ENCODE peak calls at places on chromosomes 3 and 15, in five cellular contexts. Q, M, A, S and F are unnamed samples.

GRCh38 chr3:56911363-56911762 is 109.6 kb upstream of the ARHGEF3 start:
- DNase-seq in M (no peak), A (no peak), S (no peak), Q (no peak), F (no peak)

GRCh38 chr3:171255236-171255806 is 204.9 kb downstream of the TNIK start:
- DNase-seq in S (no peak), A (no peak), Q (no peak), M (no peak), F (no peak)

GRCh38 chr15:48466825-48467224 is 135.6 kb downstream of the DUT start:
- DNase-seq in Q (no peak), A (no peak), S (no peak), M (no peak), F (no peak)

GRCh38 chr3:194255252-194256039 is 95.7 kb downstream of the CPN2 start:
- DNase-seq in A (no peak), M (peak), S (peak), Q (no peak), F (peak)

GRCh38 chr15:28921925-28922711 is 36.3 kb downstream of the APBA2 start:
- DNase-seq in A (no peak), S (no peak), Q (no peak), M (no peak), F (no peak)

GRCh38 chr3:122067214-122067550 is 12.0 kb downstream of the CD86 start:
- DNase-seq in A (no peak), M (no peak), Q (no peak), S (peak), F (no peak)

GRCh38 chr15:70401709-70402108 is 304.0 kb upstream of the TLE3 start:
- DNase-seq in S (no peak), Q (no peak), A (no peak), M (no peak), F (no peak)

GRCh38 chr3:193134895-193135294 is 106.1 kb upstream of the PLAAT1 start:
- DNase-seq in M (no peak), Q (no peak), A (no peak), S (no peak), F (no peak)

GRCh38 chr3:124700880-124701684 is 29.2 kb upstream of the UMPS start:
- DNase-seq in M (no peak), A (no peak), S (no peak), Q (no peak), F (no peak)

GRCh38 chr3:39097716-39098472 is 9.5 kb downstream of the GORASP1 start:
- DNase-seq in Q (no peak), M (no peak), A (no peak), S (no peak), F (no peak)

GRCh38 chr15:23854535-23855252 is 167.6 kb upstream of the NDN start:
- DNase-seq in Q (no peak), A (no peak), S (no peak), M (no peak), F (no peak)

GRCh38 chr3:114745322-114746240 is 401.5 kb downstream of the ZBTB20 start:
- DNase-seq in A (no peak), Q (no peak), M (no peak), S (no peak), F (no peak)

GRCh38 chr15:43487271-43487895 is 5.6 kb downstream of the TP53BP1 start:
- DNase-seq in A (no peak), S (no peak), Q (no peak), M (no peak), F (no peak)

GRCh38 chr3:83092521-83093221 is 1331.2 kb upstream of the GBE1 start:
- DNase-seq in M (no peak), A (peak), Q (no peak), S (no peak), F (no peak)

GRCh38 chr15:67100124-67100791 is 34.9 kb downstream of the SMAD3 start:
- DNase-seq in M (no peak), S (no peak), Q (no peak), A (no peak), F (no peak)

GRCh38 chr15:67098768-67099282 is 33.4 kb downstream of the SMAD3 start:
- DNase-seq in M (no peak), A (no peak), Q (no peak), S (no peak), F (peak)

GRCh38 chr15:67103021-67103420 is 37.6 kb downstream of the SMAD3 start:
- DNase-seq in Q (no peak), S (no peak), M (no peak), A (no peak), F (no peak)

GRCh38 chr15:67101981-67102929 is 36.9 kb downstream of the SMAD3 start:
- DNase-seq in S (no peak), Q (no peak), M (no peak), A (no peak), F (no peak)

GRCh38 chr15:67100808-67101581 is 35.6 kb downstream of the SMAD3 start:
- DNase-seq in S (no peak), M (no peak), Q (no peak), A (no peak), F (no peak)
- TF ChIP-seq POLR2A in S (no peak), M (no peak), Q (no peak), A (no peak), F (no peak)

DNA sequence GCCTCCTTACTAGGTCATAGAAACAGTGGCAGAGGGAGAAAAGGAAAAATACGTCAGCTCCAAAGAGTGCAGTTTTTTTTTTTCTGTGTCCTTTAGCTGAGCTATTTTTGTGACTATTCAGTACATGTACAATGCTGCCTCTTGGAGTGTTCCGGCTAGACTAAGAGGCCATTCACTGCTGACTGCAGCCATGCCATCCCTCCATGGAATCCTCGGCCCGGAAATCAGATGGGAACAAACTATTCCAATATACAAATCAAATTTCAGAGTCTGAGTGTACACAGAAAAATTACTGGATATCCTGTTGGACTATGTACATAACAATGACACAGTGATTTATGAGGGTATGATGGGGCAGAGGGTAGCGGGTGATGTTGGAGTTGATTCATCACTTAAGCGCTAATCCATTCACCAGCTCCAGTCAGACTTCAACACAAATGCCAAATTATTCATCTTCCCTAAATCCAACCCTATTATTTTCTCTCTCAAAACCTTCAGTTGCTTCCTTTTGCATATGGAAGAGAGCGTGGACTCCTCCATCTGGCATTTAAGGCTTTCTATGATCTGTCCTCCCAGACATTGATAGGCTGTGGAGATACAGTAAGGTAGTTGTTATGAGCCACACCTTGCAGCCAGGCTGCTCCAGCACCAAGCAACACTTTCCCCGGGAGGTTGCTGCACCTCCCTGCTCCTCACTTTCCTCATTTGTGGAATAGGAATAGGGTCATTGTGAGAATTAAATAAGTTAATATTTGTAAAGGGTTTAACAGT is 109.1 kb downstream of the LPP start:
- DNase-seq in A (no peak), S (no peak), M (no peak), Q (no peak), F (no peak)
- TF ChIP-seq POLR2A in A (no peak), S (no peak), M (no peak), Q (no peak), F (no peak)

GRCh38 chr3:47512416-47513124 is 942 bp downstream of the ELP6 start:
- DNase-seq in M (peak), Q (no peak), S (peak), A (peak), F (peak)
- TF ChIP-seq POLR2A in M (no peak), Q (no peak), S (peak), A (no peak), F (no peak)

GRCh38 chr15:52805351-52806283 is 15.5 kb upstream of the ONECUT1 start:
- DNase-seq in A (peak), Q (no peak), S (no peak), M (no peak), F (no peak)
- TF ChIP-seq POLR2A in A (peak), Q (no peak), S (no peak), M (no peak), F (no peak)

GRCh38 chr15:75453703-75454470 is 2.4 kb upstream of the SIN3A start:
- DNase-seq in M (peak), Q (peak), S (peak), A (peak), F (peak)

GRCh38 chr15:75455424-75455981 is 4.0 kb upstream of the SIN3A start:
- DNase-seq in Q (peak), M (peak), A (peak), S (peak), F (peak)

GRCh38 chr15:75456710-75457109 is 5.2 kb upstream of the SIN3A start:
- DNase-seq in S (peak), A (no peak), M (no peak), Q (no peak), F (no peak)

GRCh38 chr15:75454471-75455418 is 3.3 kb upstream of the SIN3A start:
- DNase-seq in Q (peak), M (no peak), A (peak), S (peak), F (peak)

GRCh38 chr15:75455982-75456531 is 4.6 kb upstream of the SIN3A start:
- DNase-seq in Q (no peak), M (no peak), A (no peak), S (peak), F (peak)
- TF ChIP-seq POLR2A in Q (no peak), M (no peak), A (no peak), S (no peak), F (peak)

DNA sequence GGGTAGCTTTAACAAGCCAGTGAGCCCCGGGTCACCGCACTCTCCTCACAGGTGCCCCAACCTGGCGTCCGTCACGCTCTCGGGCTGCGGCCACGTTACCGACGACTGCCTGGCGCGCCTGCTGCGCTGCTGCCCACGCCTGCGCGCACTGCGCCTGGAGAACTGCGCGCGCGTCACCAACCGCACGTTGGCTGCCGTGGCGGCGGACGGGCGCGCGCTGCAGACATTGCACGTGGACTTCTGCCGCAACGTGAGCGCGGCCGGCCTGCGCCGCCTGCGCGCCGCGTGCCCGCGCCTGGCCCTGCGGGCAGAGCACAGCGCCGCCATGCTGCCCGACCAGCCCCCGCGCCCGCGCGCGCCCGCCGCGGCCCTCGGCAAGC is 3.4 kb downstream of the FBXL22 start:
- DNase-seq in A (peak), M (peak), Q (peak), S (peak), F (peak)
- TF ChIP-seq POLR2A in A (peak), M (peak), Q (peak), S (peak), F (peak)

GRCh38 chr15:63187589-63188226 is 1.7 kb upstream of the RAB8B start:
- DNase-seq in S (no peak), M (no peak), Q (no peak), A (no peak), F (no peak)

GRCh38 chr15:63190993-63191392 is 1.6 kb downstream of the RAB8B start:
- DNase-seq in M (no peak), Q (no peak), S (no peak), A (no peak), F (peak)

GRCh38 chr15:63188247-63188936 is 1.0 kb upstream of the RAB8B start:
- DNase-seq in M (no peak), S (no peak), A (no peak), Q (no peak), F (no peak)

GRCh38 chr15:63189955-63190691 is 717 bp downstream of the RAB8B start:
- DNase-seq in Q (no peak), M (no peak), S (peak), A (no peak), F (peak)

GRCh38 chr15:63188937-63189871 is at the start of gene RAB8B:
- DNase-seq in M (peak), S (peak), A (peak), Q (peak), F (peak)
- TF ChIP-seq POLR2A in M (peak), S (peak), A (peak), Q (peak), F (no peak)